ENCODE peak calls at places on chromosomes 13 and 19, in eight cellular contexts. P is HL-60, E is cardiac muscle cell, B is fibroblast of lung, I is A673, D is A549, K is GM13977, M is neural progenitor cell. J is an unnamed sample.

GRCh38 chr19:6811906-6812305 is 39.4 kb downstream of the VAV1 start:
- DNase-seq in P (peak), E (peak), B (peak), I (peak), D (peak), K (no peak), M (no peak), J (no peak)

GRCh38 chr19:55062735-55063491 is at the start of gene RDH13:
- DNase-seq in P (peak), E (peak), B (peak), I (peak), D (peak), K (peak), M (peak), J (peak)

GRCh38 chr19:17775991-17776803 is 18.7 kb upstream of the B3GNT3 start:
- DNase-seq in P (no peak), E (peak), B (peak), I (no peak), D (no peak), K (peak), M (no peak), J (peak)

GRCh38 chr19:1672038-1672768 is 19.8 kb upstream of the TCF3 start:
- DNase-seq in P (peak), E (peak), B (peak), I (peak), D (no peak), K (peak), M (peak), J (peak)

GRCh38 chr13:73672492-73672891 is 461.7 kb downstream of the KLF12 start:
- DNase-seq in P (no peak), E (no peak), B (no peak), I (no peak), D (peak), K (no peak), M (no peak), J (no peak)

GRCh38 chr13:77696006-77696862 is 1.3 kb upstream of the SLAIN1 start:
- DNase-seq in P (no peak), E (no peak), B (no peak), I (peak), D (no peak), K (peak), M (peak), J (peak)

GRCh38 chr19:23802290-23802689 is 43.6 kb upstream of the ZNF681 start:
- DNase-seq in P (no peak), E (no peak), B (no peak), I (no peak), D (no peak), K (no peak), M (no peak), J (no peak)

GRCh38 chr13:91142572-91142971 is 204.9 kb upstream of the MIR17HG start:
- DNase-seq in P (no peak), E (peak), B (peak), I (no peak), D (peak), K (no peak), M (no peak), J (no peak)

GRCh38 chr19:17753976-17754375 is 2.7 kb downstream of the FCHO1 start:
- DNase-seq in P (no peak), E (no peak), B (no peak), I (peak), D (no peak), K (no peak), M (peak), J (no peak)

GRCh38 chr19:38402623-38402966 is 298 bp upstream of the FAM98C start:
- DNase-seq in P (no peak), E (no peak), B (no peak), I (no peak), D (no peak), K (no peak), M (no peak), J (no peak)

GRCh38 chr13:20425819-20426219 is 99.8 kb downstream of the CRYL1 start:
- DNase-seq in P (no peak), E (no peak), B (no peak), I (peak), D (no peak), K (peak), M (no peak), J (peak)

GRCh38 chr13:80924596-80924995 is 583.7 kb upstream of the SPRY2 start:
- DNase-seq in P (no peak), E (peak), B (peak), I (no peak), D (no peak), K (no peak), M (no peak), J (no peak)

GRCh38 chr13:80054806-80055205 is 286.1 kb downstream of the SPRY2 start:
- DNase-seq in P (no peak), E (no peak), B (no peak), I (no peak), D (no peak), K (no peak), M (no peak), J (no peak)

GRCh38 chr19:12647490-12648071 is 19.0 kb downstream of the MAN2B1 start:
- DNase-seq in P (no peak), E (peak), B (peak), I (peak), D (no peak), K (peak), M (peak), J (peak)

GRCh38 chr13:21672811-21673591 is 2.1 kb downstream of the FGF9 start:
- DNase-seq in P (no peak), E (no peak), B (no peak), I (no peak), D (no peak), K (no peak), M (peak), J (no peak)

GRCh38 chr13:28716511-28716910 is 2.3 kb downstream of the SLC46A3 start:
- DNase-seq in P (no peak), E (peak), B (peak), I (no peak), D (peak), K (no peak), M (no peak), J (no peak)

GRCh38 chr19:52923782-52924593 is 760 bp upstream of the ZNF888 start:
- DNase-seq in P (peak), E (peak), B (peak), I (no peak), D (no peak), K (no peak), M (no peak), J (no peak)

GRCh38 chr19:12603714-12604113 is 6.9 kb downstream of the ZNF490 start:
- DNase-seq in P (no peak), E (peak), B (peak), I (peak), D (no peak), K (peak), M (no peak), J (peak)

DNA sequence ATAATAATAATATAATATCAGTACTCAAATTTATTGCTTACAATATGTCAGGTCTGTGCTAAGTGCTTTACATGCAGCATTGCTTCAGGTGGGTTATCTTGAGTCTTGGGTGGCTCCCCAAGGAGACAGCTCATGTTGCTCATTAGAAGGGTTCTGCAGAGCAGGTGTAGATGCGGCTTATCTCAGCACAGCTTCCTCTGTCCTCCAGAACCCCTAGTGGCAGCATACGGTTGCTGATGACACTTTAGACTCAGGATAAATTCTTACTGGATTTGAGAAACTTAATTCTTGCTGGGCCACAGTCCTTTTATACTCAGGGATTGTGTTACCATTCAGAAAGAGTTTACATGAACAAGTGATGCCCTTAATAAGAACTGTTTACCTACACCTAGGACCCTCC is 8.9 kb downstream of the COG3 start:
- DNase-seq in P (no peak), E (no peak), B (no peak), I (peak), D (peak), K (peak), M (peak), J (no peak)
- TF ChIP-seq CTCF in P (no peak), E (no peak), B (no peak), I (peak), D (no peak), K (peak), M (peak), J (peak)

GRCh38 chr13:107806726-107807125 is 408.6 kb downstream of the LIG4 start:
- DNase-seq in P (no peak), E (no peak), B (no peak), I (no peak), D (no peak), K (no peak), M (no peak), J (no peak)

GRCh38 chr13:107809125-107809524 is 406.2 kb downstream of the LIG4 start:
- DNase-seq in P (no peak), E (peak), B (peak), I (no peak), D (no peak), K (no peak), M (no peak), J (no peak)

GRCh38 chr13:107807306-107808073 is 407.8 kb downstream of the LIG4 start:
- DNase-seq in P (no peak), E (peak), B (no peak), I (no peak), D (no peak), K (no peak), M (no peak), J (no peak)

GRCh38 chr13:107811233-107811632 is 404.1 kb downstream of the LIG4 start:
- DNase-seq in P (no peak), E (no peak), B (no peak), I (peak), D (no peak), K (no peak), M (no peak), J (no peak)

DNA sequence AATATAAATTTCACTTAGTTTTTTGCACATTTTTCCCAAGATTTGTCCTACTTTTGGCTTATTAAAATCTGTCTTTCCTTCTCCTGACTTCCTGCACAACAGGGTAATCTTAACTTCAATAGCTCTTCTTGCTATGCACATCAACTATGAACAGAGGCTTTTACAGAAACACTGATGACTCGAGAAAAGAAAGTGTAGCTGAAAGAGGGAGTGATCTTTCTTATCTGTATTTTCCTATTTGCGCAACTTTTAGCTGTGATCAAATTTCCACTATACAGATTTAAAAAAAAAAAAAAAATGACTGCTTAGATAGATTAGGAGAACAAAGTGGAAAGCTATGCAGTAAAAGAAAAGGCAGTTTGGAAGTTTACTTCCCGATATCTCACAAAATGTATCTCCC is 406.9 kb downstream of the LIG4 start:
- DNase-seq in P (no peak), E (peak), B (peak), I (no peak), D (no peak), K (no peak), M (no peak), J (no peak)
- TF ChIP-seq CTCF in P (no peak), E (no peak), B (no peak), I (no peak), D (no peak), K (no peak), M (no peak), J (no peak)

DNA sequence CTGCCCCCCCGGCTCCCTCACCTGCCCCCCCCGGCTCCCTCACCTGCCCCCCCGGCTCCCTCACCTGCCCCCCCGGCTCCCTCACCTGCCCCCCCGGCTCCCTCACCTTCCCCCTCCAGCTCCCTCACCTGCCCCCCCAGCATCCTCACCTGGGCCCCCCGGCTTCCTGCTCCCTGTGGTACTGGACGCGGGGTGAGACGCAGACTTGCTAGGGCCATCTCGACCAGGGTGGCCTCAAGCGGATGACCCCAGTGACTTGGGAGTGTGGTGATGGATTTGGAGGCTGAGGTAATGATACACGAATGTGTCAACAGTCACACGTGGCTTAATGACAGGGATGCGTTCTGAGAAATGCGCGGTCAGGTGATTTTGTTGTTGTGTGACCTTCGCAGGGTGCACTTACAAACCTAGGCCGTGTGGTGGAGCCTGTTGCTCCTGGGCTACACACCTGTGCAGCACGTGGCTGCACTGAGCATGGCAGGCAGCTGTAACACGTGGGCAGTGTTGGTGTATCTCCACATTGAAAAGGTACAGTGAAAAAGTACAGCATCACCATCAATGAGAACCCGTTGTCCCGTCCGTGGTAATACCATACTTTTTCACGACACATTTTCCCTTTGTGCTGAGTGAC is 197.8 kb downstream of the TEX29 start:
- DNase-seq in P (no peak), E (no peak), B (no peak), I (no peak), D (peak), K (no peak), M (no peak), J (no peak)
- TF ChIP-seq CTCF in P (no peak), E (no peak), B (no peak), I (peak), D (no peak), K (peak), M (no peak), J (no peak)

GRCh38 chr13:51895906-51896888 is 34.4 kb downstream of the CCDC70 start:
- DNase-seq in P (peak), E (peak), B (peak), I (peak), D (peak), K (peak), M (peak), J (peak)

GRCh38 chr13:51894239-51894638 is 32.5 kb downstream of the CCDC70 start:
- DNase-seq in P (no peak), E (no peak), B (no peak), I (peak), D (no peak), K (no peak), M (no peak), J (no peak)

GRCh38 chr13:51887441-51887840 is 25.7 kb downstream of the CCDC70 start:
- DNase-seq in P (no peak), E (no peak), B (no peak), I (no peak), D (no peak), K (no peak), M (no peak), J (no peak)

GRCh38 chr13:51892657-51893056 is 30.9 kb downstream of the CCDC70 start:
- DNase-seq in P (no peak), E (no peak), B (no peak), I (no peak), D (no peak), K (no peak), M (no peak), J (no peak)
- TF ChIP-seq CTCF in P (no peak), E (no peak), B (no peak), I (no peak), D (no peak), K (no peak), M (no peak), J (no peak)

GRCh38 chr13:110812111-110812868 is 98.8 kb downstream of the ING1 start:
- DNase-seq in P (no peak), E (peak), B (peak), I (no peak), D (no peak), K (no peak), M (no peak), J (no peak)
- TF ChIP-seq CTCF in P (no peak), E (peak), B (no peak), I (no peak), D (no peak), K (no peak), M (no peak), J (no peak)

DNA sequence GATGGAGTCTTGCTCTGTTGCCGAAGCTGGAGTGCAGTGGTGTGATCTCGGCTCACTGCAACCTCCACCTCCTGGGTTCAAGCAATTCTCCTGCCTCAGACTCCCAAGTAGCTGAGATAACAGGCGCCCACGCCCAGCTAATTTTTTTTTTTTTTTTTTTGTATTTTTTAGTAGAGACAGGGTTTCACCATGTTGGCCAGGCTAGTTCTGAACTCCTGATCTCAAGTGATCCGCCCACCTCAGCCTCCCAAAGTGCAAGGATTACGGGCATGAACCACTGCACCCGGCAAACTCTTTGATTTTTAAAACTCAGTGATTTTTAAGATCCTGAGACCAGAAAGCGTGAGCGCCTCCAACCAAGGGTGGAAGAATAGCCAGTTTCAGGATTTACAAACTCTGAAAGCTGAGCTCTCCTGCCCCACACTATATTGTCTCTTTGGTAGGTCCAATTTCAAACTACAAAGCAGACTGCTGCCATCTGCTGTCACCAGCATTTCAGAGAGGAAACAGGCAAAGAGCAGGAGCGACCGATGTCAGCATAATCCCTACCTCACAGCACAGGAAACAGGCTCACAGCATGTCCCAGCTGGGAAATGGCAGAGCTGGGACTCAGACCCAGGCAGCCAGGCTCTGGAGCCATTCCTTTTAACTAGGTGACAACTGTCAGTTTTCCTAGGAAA is 9.2 kb downstream of the NOSIP start:
- DNase-seq in P (peak), E (no peak), B (no peak), I (peak), D (peak), K (no peak), M (peak), J (no peak)
- TF ChIP-seq CTCF in P (no peak), E (no peak), B (no peak), I (peak), D (peak), K (peak), M (peak), J (peak)

GRCh38 chr19:14782978-14783545 is 4.7 kb upstream of the ADGRE2 start:
- DNase-seq in P (no peak), E (no peak), B (no peak), I (no peak), D (no peak), K (no peak), M (no peak), J (no peak)

GRCh38 chr19:14786421-14786851 is 8.1 kb upstream of the ADGRE2 start:
- DNase-seq in P (no peak), E (peak), B (peak), I (peak), D (no peak), K (peak), M (peak), J (peak)
- TF ChIP-seq CTCF in P (peak), E (peak), B (no peak), I (peak), D (peak), K (peak), M (peak), J (peak)

GRCh38 chr13:110274687-110275086 is 32.3 kb downstream of the COL4A1 start:
- DNase-seq in P (no peak), E (no peak), B (no peak), I (peak), D (peak), K (no peak), M (peak), J (no peak)
- TF ChIP-seq CTCF in P (peak), E (peak), B (peak), I (peak), D (no peak), K (no peak), M (peak), J (no peak)

DNA sequence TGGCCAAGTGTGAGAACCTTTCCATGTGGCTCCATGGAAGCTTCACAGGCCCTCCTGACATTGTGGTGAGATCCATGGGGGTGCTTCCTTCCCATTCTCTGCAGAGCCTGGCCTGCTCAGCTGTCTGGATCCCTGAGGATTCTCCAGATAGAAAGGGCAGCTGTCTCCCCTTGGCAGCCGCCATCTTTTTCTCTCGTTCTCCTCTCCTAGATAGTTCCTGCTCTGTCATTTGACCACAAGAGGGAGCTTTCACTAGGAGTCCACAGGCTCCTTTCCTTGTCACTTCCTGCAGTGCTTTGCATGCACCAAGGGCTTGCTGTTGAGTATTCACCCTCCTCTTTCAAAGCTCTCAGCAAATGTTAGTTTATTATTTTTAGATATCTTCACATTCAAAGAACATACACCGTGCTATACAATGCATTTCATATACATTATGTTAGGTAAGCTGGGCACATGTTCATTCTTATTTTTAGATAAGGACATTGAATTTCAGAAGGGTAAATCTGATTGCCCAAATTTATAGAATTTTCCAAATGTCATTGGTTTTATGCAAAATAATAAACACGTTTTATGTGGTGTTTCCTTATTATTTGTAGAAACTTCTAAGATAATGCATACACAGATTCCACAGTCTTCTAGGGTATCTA is 133.2 kb downstream of the FRY start:
- DNase-seq in P (peak), E (peak), B (peak), I (peak), D (peak), K (no peak), M (peak), J (peak)
- TF ChIP-seq CTCF in P (peak), E (peak), B (peak), I (peak), D (peak), K (peak), M (peak), J (peak)

GRCh38 chr13:103539721-103540120 is 473.5 kb upstream of the SLC10A2 start:
- DNase-seq in P (no peak), E (no peak), B (no peak), I (no peak), D (no peak), K (no peak), M (no peak), J (no peak)

GRCh38 chr13:103542648-103543047 is 476.4 kb upstream of the SLC10A2 start:
- DNase-seq in P (no peak), E (no peak), B (no peak), I (no peak), D (no peak), K (no peak), M (no peak), J (no peak)

GRCh38 chr13:103540394-103540793 is 474.2 kb upstream of the SLC10A2 start:
- DNase-seq in P (no peak), E (no peak), B (no peak), I (no peak), D (no peak), K (no peak), M (no peak), J (no peak)

GRCh38 chr13:103537616-103538015 is 471.4 kb upstream of the SLC10A2 start:
- DNase-seq in P (no peak), E (no peak), B (no peak), I (no peak), D (no peak), K (no peak), M (no peak), J (no peak)

GRCh38 chr13:103539265-103539664 is 473.0 kb upstream of the SLC10A2 start:
- DNase-seq in P (no peak), E (no peak), B (no peak), I (no peak), D (no peak), K (no peak), M (peak), J (no peak)
- TF ChIP-seq CTCF in P (no peak), E (no peak), B (no peak), I (no peak), D (no peak), K (no peak), M (peak), J (no peak)